ENCODE peak calls at places on chromosomes 16 and 17, in eight cellular contexts. H, K, J, L, G, A, S and C are unnamed samples.

GRCh38 chr17:66777689-66778225 is 57.2 kb upstream of the CACNG5 start:
- DNase-seq in S (no peak), A (no peak), G (peak; percentile 92), H (no peak), J (no peak), L (no peak), K (no peak), C (no peak)

GRCh38 chr17:36149296-36149820 is 27.1 kb downstream of the TBC1D3B start:
- DNase-seq in L (peak; percentile 72), G (no peak), J (peak; percentile 31), K (no peak), H (peak; percentile 23), S (no peak), A (peak; percentile 44), C (no peak)

GRCh38 chr16:57536306-57537193 is at the start of gene CCDC102A:
- DNase-seq in H (no peak), A (no peak), J (no peak), L (peak; percentile 31), K (peak; percentile 28), G (peak; percentile 62), S (peak; percentile 34), C (peak; percentile 64)

GRCh38 chr16:22685162-22685830 is 128.7 kb upstream of the HS3ST2 start:
- DNase-seq in S (no peak), J (no peak), A (peak; percentile 54), H (no peak), G (no peak), L (peak; percentile 85), K (no peak), C (no peak)

GRCh38 chr17:7460850-7461660 is 16.2 kb downstream of the CHRNB1 start:
- DNase-seq in G (no peak), S (no peak), J (no peak), A (no peak), H (no peak), K (no peak), L (no peak), C (no peak)

GRCh38 chr17:55990332-55991006 is 162.8 kb upstream of the ANKFN1 start:
- DNase-seq in J (no peak), S (no peak), K (no peak), A (no peak), G (no peak), L (no peak), H (no peak), C (no peak)

GRCh38 chr17:75525806-75526554 is 483 bp downstream of the LLGL2 start:
- DNase-seq in J (no peak), K (peak; percentile 43), L (no peak), A (no peak), S (peak; percentile 68), G (no peak), H (peak; percentile 28), C (no peak)

GRCh38 chr17:2393184-2393953 is 7.5 kb downstream of the MNT start:
- DNase-seq in K (peak; percentile 95), A (peak; percentile 94), H (peak; percentile 82), L (peak; percentile 90), J (peak; percentile 94), S (peak; percentile 94), G (peak; percentile 96), C (peak; percentile 87)

GRCh38 chr17:48429638-48430586 is at the start of gene SKAP1:
- DNase-seq in H (no peak), K (peak; percentile 49), G (no peak), S (peak; percentile 58), L (no peak), A (no peak), J (no peak), C (no peak)

GRCh38 chr17:32341141-32341856 is 674 bp downstream of the C17orf75 start:
- DNase-seq in J (no peak), G (no peak), H (peak; percentile 21), L (no peak), S (peak; percentile 29), A (no peak), K (no peak), C (no peak)

GRCh38 chr16:4315185-4316102 is at the start of gene GLIS2:
- DNase-seq in H (peak; percentile 59), L (peak; percentile 52), S (peak; percentile 82), A (peak; percentile 81), G (peak; percentile 85), J (peak; percentile 89), K (peak; percentile 73), C (peak; percentile 89)

GRCh38 chr16:69494993-69495392 is 70.6 kb downstream of the CYB5B start:
- DNase-seq in S (peak; percentile 31), A (no peak), G (peak; percentile 37), J (no peak), H (no peak), K (no peak), L (peak; percentile 49), C (peak; percentile 46)

GRCh38 chr17:40074175-40074512 is 11.4 kb downstream of the THRA start:
- DNase-seq in H (no peak), K (no peak), L (no peak), S (no peak), J (no peak), G (no peak), A (no peak), C (no peak)

GRCh38 chr17:10155334-10156081 is 42.9 kb downstream of the GAS7 start:
- DNase-seq in A (peak; percentile 49), J (no peak), L (no peak), G (no peak), H (no peak), K (no peak), S (no peak), C (no peak)

GRCh38 chr16:35319536-35320192 is 1860.3 kb downstream of the TP53TG3F start:
- DNase-seq in G (no peak), H (no peak), K (no peak), A (no peak), L (no peak), S (no peak), J (no peak), C (no peak)

GRCh38 chr17:77346765-77347164 is 206.0 kb downstream of the SEC14L1 start:
- DNase-seq in S (no peak), L (no peak), H (no peak), K (no peak), J (no peak), A (no peak), G (no peak), C (no peak)

GRCh38 chr17:77343031-77343866 is 202.5 kb downstream of the SEC14L1 start:
- DNase-seq in H (no peak), J (no peak), L (peak; percentile 5), S (no peak), K (peak; percentile 16), G (no peak), A (no peak), C (no peak)

GRCh38 chr17:77347544-77347943 is 206.8 kb downstream of the SEC14L1 start:
- DNase-seq in K (no peak), L (no peak), S (no peak), A (no peak), G (no peak), H (no peak), J (no peak), C (no peak)

GRCh38 chr17:77345260-77345910 is 204.6 kb downstream of the SEC14L1 start:
- DNase-seq in J (no peak), H (no peak), K (peak; percentile 14), S (no peak), A (no peak), G (no peak), L (peak; percentile 30), C (no peak)

DNA sequence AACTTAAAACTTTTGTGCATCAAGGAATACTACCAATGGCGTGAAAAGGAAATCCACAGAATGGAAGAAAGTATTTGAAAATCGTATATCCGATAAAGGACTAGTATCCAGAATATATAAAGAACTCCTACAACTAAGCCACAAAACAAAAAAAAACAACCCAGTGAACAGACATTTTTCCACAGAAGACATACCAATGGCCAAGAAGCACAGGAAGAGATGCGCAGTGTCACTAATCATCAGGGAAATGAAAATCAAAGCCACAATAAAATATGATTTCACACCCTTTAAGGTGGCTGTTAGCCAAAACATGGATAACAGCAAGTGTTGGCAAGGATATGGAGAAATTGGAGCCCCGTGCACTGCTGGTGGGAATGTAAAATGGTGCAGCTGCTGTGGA is 203.3 kb downstream of the SEC14L1 start:
- DNase-seq in K (no peak), A (no peak), J (no peak), H (no peak), S (no peak), L (no peak), G (no peak), C (no peak)
- H3K4me3 ChIP-seq in K (no peak overlapping the region), A (no peak overlapping the region), J (no peak overlapping the region), H (no peak overlapping the region), S (no peak overlapping the region), L (no peak overlapping the region), G (no peak overlapping the region), C (no peak overlapping the region)

DNA sequence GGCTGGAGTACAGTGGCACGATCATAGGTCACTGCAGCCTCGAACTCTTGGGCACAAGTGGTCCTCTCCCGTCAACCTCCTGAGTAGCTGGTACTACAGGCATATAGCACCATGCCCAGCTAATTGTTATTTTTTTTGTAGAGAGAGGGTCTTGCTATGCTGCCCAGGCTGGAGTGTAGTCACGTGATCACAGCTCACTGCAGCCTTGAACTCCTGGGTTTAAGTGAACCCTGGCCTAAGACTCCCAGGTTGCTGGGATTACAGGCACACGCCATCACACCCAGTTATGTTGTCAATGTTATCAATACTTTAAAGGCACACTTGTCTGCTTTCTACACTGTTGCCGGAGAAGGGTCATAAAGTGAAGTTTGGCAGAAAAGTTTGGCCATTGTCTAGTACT is 22.0 kb upstream of the LASP1NB start:
- DNase-seq in A (no peak), L (no peak), K (no peak), H (no peak), S (no peak), G (no peak), J (no peak), C (no peak)
- H3K36me3 ChIP-seq in A (peaks cover 55% of the 10 kb centered on the region), L (no peaks in the 10 kb centered on the region), K (peaks cover 91% of the 10 kb centered on the region), H (peaks cover 13% of the 10 kb centered on the region), S (peaks cover 5% of the 10 kb centered on the region), G (no peaks in the 10 kb centered on the region), J (no peaks in the 10 kb centered on the region), C (no peaks in the 10 kb centered on the region)

GRCh38 chr17:78174332-78174869 is 6.0 kb downstream of the SYNGR2 start:
- DNase-seq in J (peak; percentile 58), S (no peak), K (peak; percentile 96), H (peak; percentile 27), A (peak; percentile 90), L (peak; percentile 65), G (no peak), C (no peak)
- TF ChIP-seq CTCF in J (no peak), S (no peak), K (no peak), H (peak; percentile 46), A (peak; percentile 63), L (no peak), G (no peak), C (no peak)

GRCh38 chr17:44931376-44931775 is 16.1 kb upstream of the GFAP start:
- DNase-seq in S (no peak), G (no peak), K (no peak), A (no peak), H (no peak), J (no peak), L (no peak), C (no peak)

GRCh38 chr17:44933824-44934744 is 13.5 kb downstream of the KIF18B start:
- DNase-seq in G (no peak), K (no peak), H (no peak), S (no peak), A (no peak), L (no peak), J (no peak), C (no peak)

GRCh38 chr17:44930667-44931066 is 15.4 kb upstream of the GFAP start:
- DNase-seq in H (no peak), G (no peak), K (no peak), A (no peak), J (no peak), S (no peak), L (no peak), C (peak; percentile 33)

GRCh38 chr17:44932096-44932495 is 15.5 kb downstream of the KIF18B start:
- DNase-seq in A (no peak), H (no peak), L (no peak), S (no peak), J (no peak), G (no peak), K (no peak), C (no peak)

GRCh38 chr17:44932526-44933097 is 15.0 kb downstream of the KIF18B start:
- DNase-seq in A (no peak), S (no peak), H (no peak), L (no peak), J (no peak), G (no peak), K (no peak), C (no peak)
- H3K4me3 ChIP-seq in A (no peak overlapping the region), S (no peak overlapping the region), H (no peak overlapping the region), L (no peak overlapping the region), J (no peak overlapping the region), G (no peak overlapping the region), K (no peak overlapping the region), C (no peak overlapping the region)